ENCODE peak calls at places on chromosomes 6 and 20, in six cellular contexts. B is cardiac muscle cell; T is A549; H is breast epithelium; Z is CD4-positive, alpha-beta T cell; P is colonic mucosa. R is an unnamed sample.

GRCh38 chr6:149248688-149249369 is 68.7 kb upstream of the TAB2 start:
- DNase-seq in T (peak; percentile 12), H (no peak), Z (no peak), B (no peak), P (peak; percentile 88), R (no peak)

GRCh38 chr6:12137480-12137879 is 125.4 kb downstream of the HIVEP1 start:
- DNase-seq in T (peak; percentile 65), Z (no peak), H (no peak), B (peak; percentile 87), P (peak; percentile 31), R (no peak)

GRCh38 chr6:13462380-13463326 is 24.7 kb downstream of the GFOD1 start:
- DNase-seq in P (no peak), B (no peak), Z (no peak), T (no peak), H (no peak), R (no peak)

GRCh38 chr20:56439784-56440291 is 27.8 kb downstream of the CASS4 start:
- DNase-seq in T (no peak), H (no peak), P (no peak), Z (no peak), B (peak; percentile 99), R (no peak)

GRCh38 chr6:106165885-106166485 is 79.8 kb downstream of the PRDM1 start:
- DNase-seq in P (no peak), B (no peak), H (no peak), T (no peak), Z (no peak), R (no peak)

GRCh38 chr6:37433657-37434271 is 743 bp downstream of the CMTR1 start:
- DNase-seq in H (no peak), T (peak; percentile 9), Z (peak; percentile 5), B (peak; percentile 21), P (no peak), R (no peak)

GRCh38 chr6:51934098-51934497 is 153.3 kb downstream of the PKHD1 start:
- DNase-seq in B (no peak), Z (no peak), P (no peak), T (peak; percentile 31), H (no peak), R (no peak)

GRCh38 chr6:112501705-112502104 is 154.6 kb downstream of the RFPL4B start:
- DNase-seq in T (no peak), H (no peak), Z (no peak), B (peak; percentile 80), P (no peak), R (no peak)

GRCh38 chr6:76162811-76163210 is 90.3 kb upstream of the IMPG1 start:
- DNase-seq in B (no peak), T (no peak), P (no peak), Z (no peak), H (no peak), R (no peak)
- H3K9me3 ChIP-seq in B (no peaks in the 10 kb centered on the region), T (no peaks in the 10 kb centered on the region), P (no peaks in the 10 kb centered on the region), Z (peaks cover 6% of the 10 kb centered on the region), H (peaks cover 7% of the 10 kb centered on the region), R (peaks cover 15% of the 10 kb centered on the region)

DNA sequence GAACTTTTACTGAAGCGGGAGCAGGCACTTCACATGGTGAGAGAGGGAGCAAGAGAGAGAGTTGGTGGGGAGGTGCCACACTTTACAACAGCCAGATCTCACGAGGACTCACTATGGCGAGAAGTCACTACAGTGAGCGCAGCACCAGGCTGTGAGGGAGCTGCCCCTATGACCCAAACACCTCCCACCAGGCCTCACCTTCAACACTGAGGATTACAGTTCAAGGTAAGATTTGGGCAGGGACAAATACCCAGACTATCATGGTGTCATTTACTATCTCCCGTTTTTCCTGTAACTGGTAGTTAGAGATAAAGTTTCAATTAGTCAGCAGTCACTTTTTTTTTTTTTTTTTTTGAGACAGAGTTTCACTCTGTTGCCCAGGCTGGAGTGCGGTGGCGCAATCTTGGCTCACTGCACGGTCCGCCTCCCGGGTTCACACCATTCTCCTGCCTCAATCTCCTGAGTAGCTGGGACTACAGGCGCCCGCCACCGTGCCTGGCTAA is 7.8 kb downstream of the RBCK1 start:
- DNase-seq in B (peak; percentile 46), H (no peak), P (no peak), T (no peak), Z (no peak), R (no peak)
- H3K27ac ChIP-seq in B (no peak overlapping the region), H (no peak overlapping the region), P (no peak overlapping the region), T (no peak overlapping the region), Z (no peak overlapping the region), R (no peak overlapping the region)

GRCh38 chr6:90086517-90086916 is 192.2 kb downstream of the GJA10 start:
- DNase-seq in H (no peak), B (no peak), T (peak; percentile 7), Z (no peak), P (no peak), R (no peak)
- TF ChIP-seq CTCF in H (no peak), B (no peak), T (no peak), Z (no peak), P (no peak), R (no peak)

DNA sequence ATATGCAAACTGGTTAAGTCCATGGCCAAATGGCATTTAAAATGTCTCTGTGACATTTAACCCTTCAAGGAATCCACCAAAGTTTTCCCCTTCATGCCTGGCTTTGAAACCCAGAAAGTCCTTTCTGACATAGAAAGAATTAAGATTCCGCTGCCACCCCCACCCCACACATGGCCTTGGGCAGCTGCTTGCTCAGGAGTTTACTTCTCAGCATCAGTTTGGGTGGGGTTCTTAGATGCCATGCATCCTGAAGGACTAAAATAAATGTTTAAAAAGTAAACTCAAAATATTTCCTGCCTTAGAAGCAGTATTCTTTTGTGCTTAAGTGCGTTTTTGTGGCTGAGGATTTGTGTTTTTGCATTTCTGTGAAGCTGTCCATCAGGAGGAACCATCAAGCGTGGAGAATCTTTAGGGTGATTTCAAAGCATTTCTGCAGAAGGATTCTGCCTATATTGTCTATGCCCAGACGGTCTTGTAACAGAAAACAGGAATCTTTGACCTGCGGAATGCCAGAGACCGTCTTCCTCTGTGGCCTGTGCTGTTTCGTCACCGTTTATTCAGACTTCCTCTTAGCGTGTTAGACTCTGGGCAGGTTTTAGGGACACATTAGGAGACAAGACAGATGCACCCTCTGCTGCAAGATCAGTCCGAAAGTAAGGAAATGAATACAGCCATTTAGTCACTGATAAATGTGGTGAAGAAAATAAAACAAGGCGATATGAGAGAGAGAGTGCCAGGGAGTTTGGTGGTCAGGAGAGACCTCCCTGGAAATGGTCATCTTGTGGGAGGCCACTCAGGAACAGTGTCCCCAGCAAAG is 6.2 kb downstream of the DUSP22 start:
- DNase-seq in P (no peak), B (no peak), H (no peak), T (no peak), Z (no peak), R (peak; percentile 58)
- H3K9me3 ChIP-seq in P (no peaks in the 10 kb centered on the region), B (peaks cover 5% of the 10 kb centered on the region), H (no peaks in the 10 kb centered on the region), T (no peaks in the 10 kb centered on the region), Z (no peaks in the 10 kb centered on the region), R (no peaks in the 10 kb centered on the region)